ENCODE peak calls at places on chromosome 5, in five cellular contexts. K is lung, P is neural progenitor cell, B is left ventricle myocardium inferior, L is coronary artery. X is an unnamed sample.

GRCh38 chr5:151820903-151821302 is 49.1 kb downstream of the G3BP1 start:
- DNase-seq in K (no peak), P (no peak), B (no peak), L (no peak), X (no peak)

GRCh38 chr5:180777475-180777874 is 25.1 kb downstream of the MGAT1 start:
- DNase-seq in K (no peak), P (no peak), B (no peak), L (no peak), X (no peak)

GRCh38 chr5:125848746-125849145 is 574.5 kb upstream of the GRAMD2B start:
- DNase-seq in K (no peak), P (no peak), B (no peak), L (no peak), X (no peak)

GRCh38 chr5:111404270-111404769 is 108.0 kb downstream of the STARD4 start:
- DNase-seq in K (no peak), P (no peak), B (no peak), L (no peak), X (no peak)

GRCh38 chr5:39274388-39275085 is 55.2 kb upstream of the FYB1 start:
- DNase-seq in K (no peak), P (no peak), B (no peak), L (no peak), X (no peak)

GRCh38 chr5:61966558-61966957 is 339.4 kb upstream of the KIF2A start:
- DNase-seq in K (no peak), P (no peak), B (no peak), L (no peak), X (no peak)

GRCh38 chr5:177347699-177348098 is 3.8 kb downstream of the LMAN2 start:
- DNase-seq in K (no peak), P (no peak), B (no peak), L (no peak), X (no peak)

GRCh38 chr5:170338272-170338671 is 40.7 kb upstream of the LCP2 start:
- DNase-seq in K (no peak), P (no peak), B (no peak), L (peak; percentile 19), X (no peak)

GRCh38 chr5:113806250-113806649 is 292.8 kb downstream of the YTHDC2 start:
- DNase-seq in K (no peak), P (peak; percentile 45), B (no peak), L (no peak), X (no peak)

GRCh38 chr5:32462618-32463017 is 18.1 kb upstream of the ZFR start:
- DNase-seq in K (no peak), P (no peak), B (no peak), L (no peak), X (no peak)

GRCh38 chr5:127358274-127358673 is 67.7 kb downstream of the MEGF10 start:
- DNase-seq in K (no peak), P (no peak), B (no peak), L (no peak), X (no peak)

GRCh38 chr5:32027717-32028321 is 146.3 kb downstream of the GOLPH3 start:
- DNase-seq in K (peak; percentile 71), P (peak; percentile 81), B (peak; percentile 67), L (no peak), X (peak; percentile 50)

GRCh38 chr5:35438288-35438687 is 179.4 kb upstream of the SPEF2 start:
- DNase-seq in K (no peak), P (no peak), B (no peak), L (no peak), X (no peak)

GRCh38 chr5:45035991-45036390 is 227.2 kb downstream of the MRPS30 start:
- DNase-seq in K (no peak), P (no peak), B (no peak), L (no peak), X (no peak)

GRCh38 chr5:123265551-123265950 is 157.7 kb downstream of the CEP120 start:
- DNase-seq in K (no peak), P (no peak), B (no peak), L (no peak), X (no peak)

GRCh38 chr5:75951158-75951557 is 132.0 kb upstream of the SV2C start:
- DNase-seq in K (no peak), P (no peak), B (no peak), L (no peak), X (no peak)

GRCh38 chr5:73544429-73545402 is 20.7 kb downstream of the ANKRA2 start:
- DNase-seq in K (peak; percentile 42), P (no peak), B (peak; percentile 19), L (no peak), X (no peak)

GRCh38 chr5:757931-758697 is 26.4 kb downstream of the ZDHHC11B start:
- DNase-seq in K (peak; percentile 64), P (peak; percentile 81), B (peak; percentile 78), L (peak; percentile 74), X (no peak)

GRCh38 chr5:83955916-83956315 is 235.3 kb upstream of the HAPLN1 start:
- DNase-seq in K (no peak), P (no peak), B (no peak), L (no peak), X (no peak)

GRCh38 chr5:172086312-172086975 is 80.0 kb upstream of the FBXW11 start:
- DNase-seq in K (no peak), P (no peak), B (no peak), L (peak; percentile 67), X (no peak)

GRCh38 chr5:3954189-3954588 is 358.6 kb downstream of the IRX1 start:
- DNase-seq in K (no peak), P (no peak), B (no peak), L (no peak), X (no peak)

GRCh38 chr5:149550608-149551226 is 522 bp downstream of the CSNK1A1 start:
- DNase-seq in K (no peak), P (peak; percentile 38), B (peak; percentile 25), L (no peak), X (no peak)

DNA sequence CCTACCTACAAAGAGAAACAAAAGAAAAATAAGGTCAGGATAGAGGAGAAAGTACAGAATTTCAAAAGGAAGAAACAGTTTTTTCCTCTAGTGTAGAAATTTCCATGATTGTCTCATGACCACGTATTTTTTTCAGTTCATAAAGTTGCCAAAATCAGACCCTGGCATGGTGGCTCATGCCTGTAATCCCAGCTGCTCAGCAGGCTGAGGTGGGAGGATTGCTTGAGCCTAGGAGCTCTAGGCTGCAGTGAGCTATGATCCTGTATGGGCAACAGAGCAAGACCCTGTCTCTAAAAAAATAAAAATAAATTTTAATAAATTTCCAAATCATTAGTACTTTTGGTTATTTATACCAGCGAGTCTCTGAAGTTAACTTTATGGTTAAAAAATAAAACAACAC is 37.8 kb downstream of the CWC27 start:
- DNase-seq in K (no peak), P (no peak), B (no peak), L (no peak), X (no peak)
- H3K4me3 ChIP-seq in K (no peak overlapping the region), P (no peak overlapping the region), B (no peak overlapping the region), L (no peak overlapping the region), X (no peak overlapping the region)

GRCh38 chr5:173612948-173613347 is 3.5 kb downstream of the BOD1 start:
- DNase-seq in K (no peak), P (no peak), B (no peak), L (no peak), X (no peak)

GRCh38 chr5:173615884-173616576 is 420 bp downstream of the BOD1 start:
- DNase-seq in K (peak; percentile 66), P (peak; percentile 92), B (peak; percentile 55), L (peak; percentile 76), X (peak; percentile 15)

GRCh38 chr5:173616577-173617118 is at the start of gene BOD1:
- DNase-seq in K (peak; percentile 98), P (peak; percentile 98), B (peak; percentile 96), L (peak; percentile 98), X (peak; percentile 92)

GRCh38 chr5:173613433-173614144 is 2.9 kb downstream of the BOD1 start:
- DNase-seq in K (no peak), P (no peak), B (no peak), L (no peak), X (no peak)

GRCh38 chr5:173614591-173614990 is 1.9 kb downstream of the BOD1 start:
- DNase-seq in K (no peak), P (no peak), B (no peak), L (no peak), X (no peak)
- H3K4me3 ChIP-seq in K (peak overlapping the region; percentile 19), P (peak overlapping the region; percentile 74), B (peak overlapping the region; percentile 96), L (peak overlapping the region; percentile 84), X (peak overlapping the region; percentile 96)

GRCh38 chr5:65101706-65102105 is 333.0 kb downstream of the CWC27 start:
- DNase-seq in K (no peak), P (no peak), B (no peak), L (no peak), X (no peak)

GRCh38 chr5:65102501-65102825 is 333.7 kb downstream of the CWC27 start:
- DNase-seq in K (no peak), P (no peak), B (no peak), L (no peak), X (no peak)

GRCh38 chr5:65103674-65104035 is 334.9 kb downstream of the CWC27 start:
- DNase-seq in K (no peak), P (no peak), B (no peak), L (no peak), X (no peak)

GRCh38 chr5:65104831-65105230 is 336.1 kb downstream of the CWC27 start:
- DNase-seq in K (no peak), P (no peak), B (no peak), L (no peak), X (no peak)

GRCh38 chr5:65102826-65103673 is 334.3 kb downstream of the CWC27 start:
- DNase-seq in K (peak; percentile 69), P (peak; percentile 21), B (peak; percentile 74), L (no peak), X (no peak)
- H3K4me3 ChIP-seq in K (peak overlapping the region; percentile 54), P (no peak overlapping the region), B (peak overlapping the region; percentile 71), L (peak overlapping the region; percentile 81), X (peak overlapping the region; percentile 79)

DNA sequence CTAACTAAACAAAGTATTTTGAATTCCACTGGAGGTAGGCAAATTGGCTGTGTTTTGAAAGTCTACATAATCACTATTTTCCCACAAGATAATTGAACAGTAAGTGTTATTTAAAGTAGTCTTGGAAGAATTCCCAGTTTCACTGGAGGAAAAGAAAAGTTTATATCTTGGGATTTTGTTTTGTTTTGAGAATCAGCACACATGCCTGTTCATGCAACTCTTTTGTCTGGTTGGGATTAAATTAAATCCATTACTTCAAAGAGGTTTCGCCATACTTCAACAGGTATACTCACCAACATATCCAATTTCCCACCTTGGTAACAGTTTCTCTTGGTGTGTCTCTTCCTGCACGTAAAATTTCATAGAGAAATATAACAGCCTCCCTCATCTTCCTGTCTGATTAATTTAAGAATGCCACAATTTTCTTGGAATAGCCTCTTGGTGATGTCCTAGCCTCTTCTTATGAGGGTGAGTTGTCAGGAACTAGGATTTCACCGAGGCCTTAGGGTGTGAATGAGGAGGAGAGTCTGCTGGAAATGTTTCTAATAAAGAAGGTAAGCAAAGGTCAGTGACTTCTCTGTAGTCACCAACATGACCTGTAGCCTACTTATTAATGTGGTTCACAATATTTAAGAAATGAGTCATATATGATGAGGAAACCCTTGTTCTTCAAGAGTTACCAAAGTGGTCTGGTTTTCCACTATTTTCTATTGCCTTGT is 48.1 kb downstream of the ITGA2 start:
- DNase-seq in K (no peak), P (no peak), B (no peak), L (no peak), X (no peak)
- H3K4me3 ChIP-seq in K (no peak overlapping the region), P (no peak overlapping the region), B (no peak overlapping the region), L (no peak overlapping the region), X (no peak overlapping the region)